ENCODE peak calls at places on chromosomes 16 and 17, in eight cellular contexts. Z is retinal pigment epithelial cell, F is transverse colon, S is fibroblast of mammary gland, R is GM12878, G is AG09309, V is psoas muscle, Q is lung. L is an unnamed sample.

GRCh38 chr17:76479515-76480048 is 12.2 kb downstream of the AANAT start:
- DNase-seq in Z (no peak), F (no peak), S (no peak), R (no peak), G (no peak), V (no peak), Q (no peak), L (no peak)

GRCh38 chr17:73262676-73263642 is 1.3 kb upstream of the CPSF4L start:
- DNase-seq in Z (no peak), F (no peak), S (no peak), R (no peak), G (no peak), V (no peak), Q (no peak), L (no peak)

GRCh38 chr16:756428-756827 is 4.1 kb upstream of the MSLN start:
- DNase-seq in Z (no peak), F (no peak), S (no peak), R (no peak), G (no peak), V (no peak), Q (no peak), L (no peak)

GRCh38 chr17:41914358-41914766 is 4.4 kb downstream of the ACLY start:
- DNase-seq in Z (no peak), F (peak; percentile 46), S (peak; percentile 92), R (no peak), G (no peak), V (no peak), Q (no peak), L (no peak)

GRCh38 chr16:63933841-63934240 is 1188.0 kb downstream of the CDH11 start:
- DNase-seq in Z (no peak), F (no peak), S (no peak), R (no peak), G (no peak), V (no peak), Q (no peak), L (no peak)

GRCh38 chr17:6413073-6413472 is 21.8 kb downstream of the AIPL1 start:
- DNase-seq in Z (peak; percentile 28), F (no peak), S (peak; percentile 47), R (no peak), G (peak; percentile 10), V (no peak), Q (no peak), L (no peak)

GRCh38 chr16:60744198-60744597 is 1292.0 kb downstream of the CDH8 start:
- DNase-seq in Z (no peak), F (no peak), S (no peak), R (no peak), G (no peak), V (no peak), Q (no peak), L (no peak)

GRCh38 chr17:61581611-61582349 is 9.2 kb downstream of the NACA2 start:
- DNase-seq in Z (no peak), F (no peak), S (no peak), R (no peak), G (no peak), V (no peak), Q (no peak), L (no peak)

GRCh38 chr16:69260506-69260905 is 50.6 kb upstream of the VPS4A start:
- DNase-seq in Z (no peak), F (peak; percentile 32), S (no peak), R (no peak), G (no peak), V (no peak), Q (no peak), L (no peak)

GRCh38 chr17:81378941-81379511 is 16.2 kb upstream of the BAHCC1 start:
- DNase-seq in Z (no peak), F (no peak), S (no peak), R (no peak), G (no peak), V (no peak), Q (no peak), L (no peak)

GRCh38 chr16:9965079-9965478 is 217.1 kb downstream of the GRIN2A start:
- DNase-seq in Z (no peak), F (no peak), S (no peak), R (no peak), G (no peak), V (no peak), Q (no peak), L (no peak)

GRCh38 chr17:55704412-55704811 is 18.3 kb downstream of the TMEM100 start:
- DNase-seq in Z (no peak), F (no peak), S (peak; percentile 52), R (no peak), G (no peak), V (no peak), Q (no peak), L (no peak)

GRCh38 chr17:80096531-80097306 is 4.7 kb upstream of the GAA start:
- DNase-seq in Z (no peak), F (no peak), S (no peak), R (no peak), G (no peak), V (no peak), Q (no peak), L (no peak)
- TF ChIP-seq CTCF in Z (no peak), F (no peak), S (no peak), R (no peak), G (no peak), V (no peak), Q (no peak), L (no peak)

GRCh38 chr17:48522031-48522593 is 8.7 kb downstream of the HOXB1 start:
- DNase-seq in Z (no peak), F (no peak), S (no peak), R (no peak), G (no peak), V (no peak), Q (no peak), L (no peak)
- TF ChIP-seq CTCF in Z (no peak), F (no peak), S (no peak), R (no peak), G (no peak), V (no peak), Q (no peak), L (no peak)

DNA sequence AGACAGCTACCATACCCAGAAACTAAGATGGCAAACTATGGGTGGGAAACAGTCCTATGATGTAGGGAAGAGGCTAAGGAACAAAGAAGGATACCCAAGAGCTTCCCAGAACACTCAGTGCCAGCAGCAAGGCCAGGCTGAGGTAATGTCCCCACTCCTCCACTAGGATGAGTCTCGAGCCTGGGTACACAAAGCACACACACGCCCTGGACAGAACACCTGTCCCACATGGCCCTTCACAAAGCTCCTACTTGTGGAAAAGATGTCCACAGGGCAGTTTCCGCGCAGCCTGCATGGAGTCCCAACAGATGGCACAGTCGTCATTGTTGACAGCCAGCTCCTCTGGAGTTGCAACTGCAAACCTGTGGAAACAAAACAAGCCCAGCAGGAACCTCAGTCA is 23.9 kb downstream of the AMFR start:
- DNase-seq in Z (no peak), F (no peak), S (no peak), R (no peak), G (no peak), V (peak; percentile 46), Q (no peak), L (no peak)
- TF ChIP-seq CTCF in Z (peak; percentile 30), F (no peak), S (peak; percentile 26), R (peak; percentile 42), G (peak; percentile 23), V (peak; percentile 35), Q (no peak), L (no peak)

GRCh38 chr16:89575247-89576172 is at the start of gene CPNE7:
- DNase-seq in Z (no peak), F (no peak), S (no peak), R (no peak), G (no peak), V (peak; percentile 16), Q (no peak), L (no peak)

GRCh38 chr16:89572478-89573205 is 2.9 kb upstream of the CPNE7 start:
- DNase-seq in Z (no peak), F (no peak), S (no peak), R (no peak), G (no peak), V (peak; percentile 13), Q (no peak), L (no peak)

GRCh38 chr16:89576173-89577054 is 856 bp downstream of the CPNE7 start:
- DNase-seq in Z (no peak), F (no peak), S (no peak), R (no peak), G (no peak), V (peak; percentile 10), Q (no peak), L (no peak)

GRCh38 chr16:89573826-89574680 is 1.5 kb upstream of the CPNE7 start:
- DNase-seq in Z (no peak), F (no peak), S (no peak), R (no peak), G (no peak), V (peak; percentile 5), Q (no peak), L (no peak)

GRCh38 chr16:89574681-89575246 is 794 bp upstream of the CPNE7 start:
- DNase-seq in Z (no peak), F (peak; percentile 72), S (peak; percentile 71), R (no peak), G (no peak), V (peak; percentile 58), Q (no peak), L (no peak)
- TF ChIP-seq CTCF in Z (peak; percentile 67), F (peak; percentile 72), S (no peak), R (peak; percentile 66), G (peak; percentile 58), V (peak; percentile 41), Q (peak; percentile 39), L (peak; percentile 14)

DNA sequence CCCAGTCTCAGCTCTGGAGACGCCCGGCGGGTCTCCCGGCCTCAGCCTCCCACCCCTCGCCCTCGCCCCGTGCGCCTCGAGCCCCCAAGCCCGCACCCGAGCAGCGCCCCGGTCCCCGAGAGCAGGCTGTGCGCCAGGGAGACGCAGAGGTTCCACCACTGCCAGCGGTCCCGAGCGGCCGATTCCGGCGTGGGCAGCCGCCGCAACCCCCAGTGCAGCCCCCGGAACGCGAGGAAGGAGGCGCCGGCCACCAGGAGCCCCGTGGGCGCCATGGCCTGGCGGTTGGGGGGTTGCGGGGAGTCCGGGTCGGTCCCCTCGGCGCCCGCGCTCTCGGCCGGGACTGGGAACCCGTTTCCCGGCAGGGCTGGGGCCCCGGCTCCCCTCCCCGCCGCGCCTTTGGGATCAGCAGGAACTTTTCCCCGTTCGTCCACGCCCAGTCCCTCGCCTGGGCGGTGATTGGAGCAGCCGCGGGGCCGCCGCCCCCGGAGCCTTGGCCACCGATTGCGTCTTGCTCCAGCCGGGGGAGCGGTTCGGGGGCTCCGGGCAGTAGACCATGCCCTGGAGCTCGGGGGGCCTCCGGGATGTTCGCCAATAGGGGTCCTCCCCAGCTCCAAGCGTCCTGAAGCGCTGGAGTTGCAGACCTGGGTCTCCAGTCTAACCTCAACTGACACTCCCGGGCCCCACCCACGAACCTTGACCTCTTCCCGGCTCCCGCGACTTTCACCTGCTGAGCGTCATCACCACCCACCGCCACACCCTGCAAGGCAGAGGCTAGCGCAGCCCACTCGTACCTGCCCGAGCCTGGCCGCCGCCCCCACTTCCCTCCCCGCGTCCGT is at the start of gene TLCD2:
- DNase-seq in Z (no peak), F (peak; percentile 94), S (peak; percentile 51), R (no peak), G (peak; percentile 18), V (peak; percentile 85), Q (peak; percentile 78), L (peak; percentile 85)
- TF ChIP-seq CTCF in Z (no peak), F (no peak), S (no peak), R (no peak), G (no peak), V (no peak), Q (no peak), L (no peak)

L was measured in ovary.